ENCODE peak calls at places on chromosomes 6 and 20, in four cellular contexts. Q is cardiac muscle cell, Z is fibroblast of pulmonary artery, P is WERI-Rb-1. R is an unnamed sample.

GRCh38 chr6:122717350-122717749 is 62.2 kb upstream of the FABP7 start:
- DNase-seq in Q (peak; percentile 67), Z (peak; percentile 21), P (peak; percentile 64), R (no peak)

GRCh38 chr6:42417641-42418112 is 34.0 kb downstream of the TRERF1 start:
- DNase-seq in Q (no peak), Z (no peak), P (no peak), R (peak; percentile 84)

GRCh38 chr6:112946051-112946450 is 598.9 kb downstream of the RFPL4B start:
- DNase-seq in Q (no peak), Z (peak; percentile 67), P (no peak), R (no peak)

GRCh38 chr6:31713991-31714684 is 1.0 kb upstream of the LY6G6D start:
- DNase-seq in Q (no peak), Z (no peak), P (peak; percentile 68), R (no peak)

GRCh38 chr6:105087571-105088211 is 92.1 kb downstream of the POPDC3 start:
- DNase-seq in Q (peak; percentile 69), Z (peak; percentile 80), P (peak; percentile 28), R (no peak)

GRCh38 chr6:1244278-1244677 is 67.6 kb upstream of the FOXQ1 start:
- DNase-seq in Q (no peak), Z (no peak), P (no peak), R (no peak)

GRCh38 chr20:49310695-49311094 is 32.8 kb upstream of the ZNFX1 start:
- DNase-seq in Q (no peak), Z (peak; percentile 62), P (no peak), R (no peak)

GRCh38 chr6:32700391-32701040 is 34.1 kb upstream of the HLA-DQB1 start:
- DNase-seq in Q (peak; percentile 75), Z (peak; percentile 80), P (peak; percentile 62), R (peak; percentile 17)

GRCh38 chr20:39822667-39823066 is 860.5 kb downstream of the DHX35 start:
- DNase-seq in Q (no peak), Z (peak; percentile 42), P (no peak), R (no peak)

GRCh38 chr20:571754-572331 is 28.3 kb upstream of the CSNK2A1 start:
- DNase-seq in Q (peak; percentile 25), Z (peak; percentile 16), P (peak; percentile 91), R (no peak)

GRCh38 chr6:131129657-131130545 is 5.4 kb upstream of the AKAP7 start:
- DNase-seq in Q (no peak), Z (no peak), P (no peak), R (no peak)

GRCh38 chr20:51536116-51537069 is 6.1 kb downstream of the NFATC2 start:
- DNase-seq in Q (no peak), Z (no peak), P (no peak), R (no peak)

GRCh38 chr6:81890846-81891245 is 138.4 kb upstream of the TENT5A start:
- DNase-seq in Q (no peak), Z (peak; percentile 34), P (no peak), R (no peak)

GRCh38 chr6:150683320-150683719 is 83.6 kb downstream of the PLEKHG1 start:
- DNase-seq in Q (no peak), Z (no peak), P (no peak), R (no peak)

GRCh38 chr20:57450419-57450818 is 59.2 kb downstream of the RBM38 start:
- DNase-seq in Q (no peak), Z (peak; percentile 45), P (no peak), R (peak; percentile 89)

GRCh38 chr20:63438121-63438520 is 34.3 kb downstream of the KCNQ2 start:
- DNase-seq in Q (no peak), Z (no peak), P (no peak), R (no peak)
- H3K4me3 ChIP-seq in Q (no peak overlapping the region), Z (no peak overlapping the region), P (no peak overlapping the region), R (no peak overlapping the region)

GRCh38 chr6:16762265-16762546 is 946 bp upstream of the ATXN1 start:
- DNase-seq in Q (no peak), Z (no peak), P (no peak), R (no peak)

GRCh38 chr6:16766043-16766521 is 4.8 kb upstream of the ATXN1 start:
- DNase-seq in Q (no peak), Z (peak; percentile 73), P (no peak), R (no peak)

GRCh38 chr6:16765235-16765634 is 4.0 kb upstream of the ATXN1 start:
- DNase-seq in Q (no peak), Z (no peak), P (no peak), R (no peak)

GRCh38 chr6:16762547-16763477 is 1.6 kb upstream of the ATXN1 start:
- DNase-seq in Q (peak; percentile 64), Z (peak; percentile 84), P (no peak), R (peak; percentile 91)

GRCh38 chr6:16764188-16764950 is 3.1 kb upstream of the ATXN1 start:
- DNase-seq in Q (peak; percentile 53), Z (peak; percentile 80), P (no peak), R (no peak)
- TF ChIP-seq CTCF in Q (peak; percentile 51), Z (peak; percentile 59), P (peak; percentile 41), R (no peak)

DNA sequence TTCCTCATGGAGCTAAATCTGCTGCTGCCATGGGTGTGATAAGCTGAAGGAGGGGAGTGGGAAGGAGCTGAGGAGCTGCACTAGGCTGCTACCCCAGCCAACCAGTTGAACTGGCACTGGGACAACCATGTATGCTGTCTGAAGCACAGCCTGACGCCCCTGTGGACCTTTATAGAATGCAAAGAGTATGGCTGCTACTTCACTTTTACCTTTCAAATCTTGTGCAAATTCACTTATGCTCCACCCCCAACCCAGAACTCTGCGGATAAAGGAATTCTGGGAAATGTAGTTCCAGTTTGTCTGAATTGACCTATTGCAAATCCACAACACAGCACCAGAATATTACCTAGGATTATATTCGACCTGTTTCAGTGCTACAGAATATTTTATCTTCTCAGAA is 217.4 kb upstream of the SLC35B3 start:
- DNase-seq in Q (no peak), Z (no peak), P (no peak), R (no peak)
- H3K4me3 ChIP-seq in Q (no peak overlapping the region), Z (no peak overlapping the region), P (no peak overlapping the region), R (no peak overlapping the region)

GRCh38 chr6:157459327-157459726 is 78.3 kb downstream of the ZDHHC14 start:
- DNase-seq in Q (no peak), Z (no peak), P (no peak), R (no peak)

GRCh38 chr6:157457787-157458186 is 76.8 kb downstream of the ZDHHC14 start:
- DNase-seq in Q (no peak), Z (no peak), P (no peak), R (no peak)

GRCh38 chr6:157462956-157463742 is 82.2 kb downstream of the ZDHHC14 start:
- DNase-seq in Q (no peak), Z (no peak), P (no peak), R (no peak)

GRCh38 chr6:157460182-157460999 is 79.4 kb downstream of the ZDHHC14 start:
- DNase-seq in Q (no peak), Z (peak; percentile 10), P (no peak), R (no peak)

DNA sequence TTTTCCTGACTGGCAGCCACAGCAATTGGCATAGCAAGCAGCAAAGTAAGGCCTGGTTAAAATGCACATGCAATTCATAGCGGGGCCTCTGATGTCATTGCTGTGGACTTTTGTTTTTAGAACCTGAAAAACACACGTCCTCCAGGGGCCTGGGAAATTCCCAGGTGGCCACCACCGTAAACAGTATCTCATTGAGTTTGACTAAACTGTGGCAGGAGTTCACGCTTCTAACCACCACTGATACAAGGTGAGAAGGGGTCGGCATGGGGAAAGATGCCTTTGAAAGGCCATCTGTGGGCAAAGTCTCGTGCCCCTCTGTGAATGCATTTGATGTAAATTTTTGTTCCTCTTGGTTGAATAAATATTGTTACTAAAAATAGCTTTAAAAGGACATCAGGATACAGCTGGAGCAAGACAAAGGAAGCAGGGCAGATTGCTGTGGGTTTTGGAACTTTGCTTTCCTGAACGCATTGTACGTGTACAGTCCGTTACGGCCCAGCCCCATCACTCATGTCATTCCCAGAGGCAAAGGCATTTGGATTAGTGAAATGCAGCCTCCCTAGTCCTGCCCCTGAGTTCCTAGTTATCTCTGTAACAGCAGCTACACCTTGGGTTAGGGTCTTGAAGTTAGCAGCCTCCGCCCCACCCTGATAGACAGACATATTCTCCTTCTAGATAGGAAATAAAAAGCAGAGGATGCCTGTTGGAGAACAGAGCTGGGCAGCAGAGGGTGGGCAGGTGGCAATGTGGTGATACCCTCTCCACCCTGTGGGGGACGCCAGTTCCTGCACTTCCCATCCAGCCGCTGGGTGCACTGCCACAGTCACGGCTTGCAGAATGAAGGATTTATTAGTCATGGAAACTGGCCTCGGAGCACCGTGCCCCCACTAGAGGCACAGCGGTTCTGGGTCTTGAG is 80.3 kb downstream of the ZDHHC14 start:
- DNase-seq in Q (no peak), Z (peak; percentile 39), P (peak; percentile 47), R (no peak)
- TF ChIP-seq CTCF in Q (no peak), Z (no peak), P (peak; percentile 69), R (no peak)

DNA sequence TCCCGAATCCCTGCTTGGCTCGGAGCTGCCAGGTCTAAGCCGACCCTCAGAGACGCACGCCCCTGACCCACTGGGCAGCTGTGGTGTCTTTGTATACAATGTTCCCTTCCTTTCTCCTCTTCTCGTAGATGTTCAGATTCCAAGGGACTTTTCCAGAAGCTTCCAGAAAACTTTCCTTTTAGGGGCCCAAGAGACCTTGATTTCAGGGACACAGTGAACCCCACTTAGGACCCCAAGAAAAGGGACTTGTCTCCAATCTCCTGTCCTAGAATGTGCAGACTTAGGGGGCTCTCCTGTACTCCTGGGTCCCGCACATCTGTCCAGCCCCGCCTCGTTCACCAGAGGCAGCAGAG is 103.5 kb downstream of the EDN3 start:
- DNase-seq in Q (peak; percentile 19), Z (no peak), P (no peak), R (no peak)
- H3K4me3 ChIP-seq in Q (peak overlapping the region; percentile 29), Z (no peak overlapping the region), P (peak overlapping the region; percentile 21), R (no peak overlapping the region)

DNA sequence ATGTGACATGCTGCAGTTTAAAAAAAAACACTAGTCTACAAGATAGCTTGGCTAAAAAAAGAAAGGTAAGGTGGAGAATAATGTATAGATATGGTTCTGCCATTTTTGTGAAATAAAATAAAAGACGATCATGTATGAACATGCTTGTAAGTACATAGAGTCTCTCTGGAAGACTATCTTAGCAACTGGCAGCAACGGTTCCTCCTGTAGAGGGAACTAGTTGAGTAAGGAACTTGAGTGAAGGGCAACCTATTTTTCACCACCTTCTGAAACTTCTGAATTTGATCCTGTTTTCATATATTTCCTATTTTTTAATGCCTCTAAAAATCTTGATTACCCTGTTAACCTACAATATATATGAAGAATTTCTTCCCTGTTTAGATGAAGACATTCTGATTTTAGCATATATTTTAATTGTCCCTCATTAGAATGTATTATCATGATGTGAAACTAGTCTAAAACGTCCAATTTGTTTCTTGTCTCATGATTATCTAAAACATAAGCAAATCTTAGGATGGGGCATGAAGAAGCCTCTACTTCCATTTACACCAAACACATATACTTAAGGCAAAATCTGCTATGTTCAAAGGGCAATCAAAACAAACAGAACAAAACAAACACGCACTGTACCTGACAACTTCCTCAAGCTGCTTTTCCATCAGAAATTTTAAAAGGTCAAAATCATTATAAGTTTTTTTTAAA is 202.5 kb downstream of the ISM1 start:
- DNase-seq in Q (no peak), Z (no peak), P (no peak), R (no peak)
- TF ChIP-seq CTCF in Q (no peak), Z (no peak), P (no peak), R (no peak)